ENCODE peak calls at places on chromosomes 3 and 15, in four cellular contexts. E, S, U and G are unnamed samples.

GRCh38 chr15:62035256-62035908 is 24.9 kb downstream of the VPS13C start:
- DNase-seq in E (no peak), S (no peak), U (peak; percentile 81), G (no peak)

GRCh38 chr3:37935290-37935668 is 55.3 kb upstream of the VILL start:
- DNase-seq in E (no peak), S (no peak), U (peak; percentile 43), G (no peak)

GRCh38 chr3:64355473-64355872 is 130.2 kb upstream of the PRICKLE2 start:
- DNase-seq in E (no peak), S (no peak), U (peak; percentile 66), G (no peak)

GRCh38 chr3:128548011-128548410 is 55.0 kb upstream of the GATA2 start:
- DNase-seq in E (no peak), S (no peak), U (no peak), G (no peak)

GRCh38 chr3:107710851-107711250 is 188.1 kb downstream of the BBX start:
- DNase-seq in E (peak; percentile 34), S (no peak), U (peak; percentile 65), G (no peak)

GRCh38 chr15:37891754-37892368 is 42.6 kb upstream of the TMCO5A start:
- DNase-seq in E (no peak), S (no peak), U (peak; percentile 47), G (no peak)

GRCh38 chr3:139548801-139549200 is 9.3 kb upstream of the RBP1 start:
- DNase-seq in E (no peak), S (no peak), U (no peak), G (no peak)

GRCh38 chr3:159941043-159941994 is 47.3 kb upstream of the IL12A start:
- DNase-seq in E (no peak), S (no peak), U (peak; percentile 23), G (no peak)

GRCh38 chr15:85453144-85453872 is 72.9 kb downstream of the AKAP13 start:
- DNase-seq in E (no peak), S (no peak), U (no peak), G (no peak)

GRCh38 chr15:63331456-63331855 is 50.2 kb downstream of the CA12 start:
- DNase-seq in E (no peak), S (no peak), U (peak; percentile 50), G (no peak)

GRCh38 chr3:151903501-151903991 is 30.1 kb downstream of the SUCNR1 start:
- DNase-seq in E (no peak), S (no peak), U (peak; percentile 93), G (peak; percentile 41)

GRCh38 chr3:17579289-17580031 is 163.0 kb downstream of the TBC1D5 start:
- DNase-seq in E (no peak), S (no peak), U (peak; percentile 76), G (no peak)

GRCh38 chr15:93452537-93453211 is 363.7 kb upstream of the RGMA start:
- DNase-seq in E (no peak), S (no peak), U (no peak), G (no peak)

GRCh38 chr3:168034152-168034928 is 61.4 kb downstream of the GOLIM4 start:
- DNase-seq in E (no peak), S (no peak), U (peak; percentile 76), G (peak; percentile 17)

GRCh38 chr15:95013379-95013778 is 782.0 kb downstream of the MCTP2 start:
- DNase-seq in E (no peak), S (no peak), U (no peak), G (no peak)

GRCh38 chr3:57756528-57757401 is 656 bp downstream of the SLMAP start:
- DNase-seq in E (peak; percentile 51), S (peak; percentile 19), U (peak; percentile 74), G (no peak)

GRCh38 chr15:48862705-48863104 is 15.2 kb upstream of the EID1 start:
- DNase-seq in E (no peak), S (no peak), U (no peak), G (no peak)

GRCh38 chr3:123423806-123424205 is 25.1 kb downstream of the ADCY5 start:
- DNase-seq in E (no peak), S (no peak), U (no peak), G (no peak)

GRCh38 chr3:70308760-70309159 is 3.7 kb downstream of the MDFIC2 start:
- DNase-seq in E (no peak), S (no peak), U (peak; percentile 4), G (no peak)